ENCODE peak calls at places on chromosome 11, in ten cellular contexts. V is Calu3, H is psoas muscle, Q is kidney, C is omental fat pad, D is brain microvascular endothelial cell, R is tibial nerve, Z is AG04449, N is astrocyte of the cerebellum, F is neural crest cell. Y is an unnamed sample.

GRCh38 chr11:73152861-73153483 is 10.9 kb upstream of the FCHSD2 start:
- DNase-seq in D (no peak), N (no peak), Q (no peak), R (no peak), H (no peak), C (no peak), F (no peak), V (peak), Z (no peak), Y (no peak)

GRCh38 chr11:125300791-125301218 is 136.3 kb downstream of the PKNOX2 start:
- DNase-seq in Z (no peak), Q (peak), H (no peak), D (peak), R (no peak), V (peak), F (no peak), N (peak), C (no peak), Y (no peak)

GRCh38 chr11:46471943-46472661 is 80.5 kb upstream of the CHRM4 start:
- DNase-seq in Z (no peak), N (no peak), R (no peak), V (no peak), Q (no peak), D (no peak), C (no peak), F (no peak), H (no peak), Y (no peak)

GRCh38 chr11:122743949-122744876 is 88.7 kb downstream of the UBASH3B start:
- DNase-seq in D (no peak), Z (no peak), Q (no peak), C (no peak), N (no peak), H (no peak), R (peak), F (no peak), V (no peak), Y (no peak)

GRCh38 chr11:72189448-72190250 is 2.3 kb upstream of the FOLR1 start:
- DNase-seq in V (no peak), F (no peak), D (no peak), C (no peak), R (no peak), H (no peak), Z (no peak), N (no peak), Q (peak), Y (no peak)

GRCh38 chr11:122746050-122746478 is 90.5 kb downstream of the UBASH3B start:
- DNase-seq in D (no peak), N (no peak), F (no peak), Q (no peak), H (no peak), V (no peak), Z (no peak), C (no peak), R (no peak), Y (no peak)

GRCh38 chr11:124405611-124406010 is 6.8 kb upstream of the OR8B3 start:
- DNase-seq in R (no peak), N (no peak), Q (no peak), H (no peak), C (no peak), Z (no peak), D (no peak), F (no peak), V (no peak), Y (no peak)

GRCh38 chr11:74081428-74081827 is 72.5 kb upstream of the UCP3 start:
- DNase-seq in Z (no peak), N (no peak), D (no peak), R (no peak), C (no peak), F (no peak), H (no peak), V (no peak), Q (no peak), Y (no peak)

GRCh38 chr11:90774727-90775572 is 552.1 kb upstream of the CHORDC1 start:
- DNase-seq in Z (no peak), F (no peak), H (no peak), Q (no peak), C (no peak), R (no peak), D (no peak), N (no peak), V (no peak), Y (no peak)

GRCh38 chr11:61826930-61827572 is 1.0 kb upstream of the FADS2 start:
- DNase-seq in D (no peak), C (no peak), F (no peak), V (no peak), Q (peak), N (no peak), Z (no peak), H (no peak), R (no peak), Y (no peak)

GRCh38 chr11:103946793-103947565 is 89.5 kb upstream of the DDI1 start:
- DNase-seq in N (no peak), C (no peak), Q (no peak), H (no peak), R (no peak), V (no peak), F (no peak), Z (no peak), D (no peak), Y (no peak)

GRCh38 chr11:69011624-69012091 is 1.4 kb downstream of the MRGPRF start:
- DNase-seq in R (no peak), C (no peak), F (no peak), N (no peak), Q (peak), D (no peak), H (no peak), V (no peak), Z (no peak), Y (no peak)

GRCh38 chr11:19524171-19524671 is 188.4 kb upstream of the NAV2 start:
- DNase-seq in C (no peak), N (no peak), D (peak), R (no peak), V (peak), F (no peak), Z (no peak), H (no peak), Q (peak), Y (peak)

GRCh38 chr11:10407055-10407454 is 48.0 kb upstream of the AMPD3 start:
- DNase-seq in F (no peak), Q (no peak), H (no peak), V (no peak), R (no peak), N (no peak), C (no peak), D (peak), Z (no peak), Y (no peak)

GRCh38 chr11:87779276-87780067 is 395.8 kb downstream of the RAB38 start:
- DNase-seq in R (no peak), Q (no peak), H (no peak), C (no peak), F (no peak), D (no peak), V (no peak), N (no peak), Z (no peak), Y (no peak)

GRCh38 chr11:32960553-32961164 is 55.0 kb upstream of the DEPDC7 start:
- DNase-seq in H (no peak), F (no peak), Z (peak), V (no peak), Q (no peak), R (no peak), N (peak), C (no peak), D (no peak), Y (no peak)

GRCh38 chr11:95650271-95650670 is 139.3 kb downstream of the FAM76B start:
- DNase-seq in H (no peak), N (no peak), F (no peak), V (no peak), Q (no peak), D (no peak), Z (no peak), C (no peak), R (no peak), Y (no peak)

GRCh38 chr11:17014774-17015638 is 792 bp upstream of the PLEKHA7 start:
- DNase-seq in N (no peak), C (no peak), Z (no peak), V (peak), F (peak), D (peak), R (no peak), H (no peak), Q (no peak), Y (no peak)

GRCh38 chr11:57457643-57458023 is 2.7 kb upstream of the RTN4RL2 start:
- DNase-seq in Z (no peak), V (no peak), R (no peak), D (no peak), C (no peak), Q (peak), F (no peak), H (no peak), N (no peak), Y (no peak)
- TF ChIP-seq CTCF in Z (no peak), V (no peak), R (no peak), D (no peak), C (no peak), Q (no peak), F (peak), H (no peak), N (no peak), Y (peak)

GRCh38 chr11:107609384-107610218 is 18.7 kb downstream of the ELMOD1 start:
- DNase-seq in Z (no peak), R (no peak), F (no peak), Q (no peak), N (no peak), D (no peak), C (no peak), V (no peak), H (no peak), Y (no peak)

GRCh38 chr11:107608809-107609208 is 17.9 kb downstream of the ELMOD1 start:
- DNase-seq in C (no peak), D (no peak), N (no peak), Q (no peak), V (no peak), H (no peak), Z (no peak), R (no peak), F (no peak), Y (no peak)

GRCh38 chr11:107606122-107606521 is 15.2 kb downstream of the ELMOD1 start:
- DNase-seq in Q (no peak), Z (no peak), R (no peak), H (no peak), F (no peak), V (no peak), D (no peak), N (no peak), C (no peak), Y (no peak)
- TF ChIP-seq CTCF in Q (no peak), Z (peak), R (no peak), H (no peak), F (no peak), V (no peak), D (peak), N (peak), C (no peak), Y (no peak)

DNA sequence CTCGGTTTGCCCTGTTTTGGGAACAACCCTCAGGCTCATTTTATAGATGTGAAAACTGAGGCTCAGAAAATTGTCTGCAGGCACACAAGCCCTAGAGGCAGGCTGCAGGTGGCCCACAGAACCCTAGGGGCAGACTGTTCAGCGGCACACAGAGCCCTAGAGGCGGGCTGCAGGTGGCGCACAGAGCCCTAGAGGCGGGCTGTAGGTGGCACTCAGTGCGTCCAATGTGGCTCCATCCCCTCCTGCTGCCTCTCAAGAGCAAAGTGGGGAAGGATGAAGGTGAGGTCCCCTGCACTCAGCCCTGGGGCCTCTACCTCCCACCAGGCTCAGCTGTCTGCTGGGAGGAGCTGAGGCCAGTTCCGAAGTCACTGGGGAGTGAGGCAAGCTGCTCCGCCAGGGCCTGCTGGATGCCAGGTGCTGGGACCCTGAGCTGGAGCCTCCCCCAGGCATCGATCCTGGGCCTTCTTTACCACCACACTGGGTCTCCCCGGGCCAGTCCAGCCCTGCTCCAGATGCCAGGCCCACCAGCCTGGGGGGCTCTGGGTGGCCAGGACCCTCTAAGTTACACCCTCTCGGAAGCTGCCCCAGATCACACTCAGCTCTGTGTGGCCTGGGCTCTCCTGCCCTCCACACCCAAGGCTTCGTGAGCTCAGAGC is 2.3 kb downstream of the ACY3 start:
- DNase-seq in C (no peak), D (no peak), F (no peak), Q (no peak), R (no peak), H (no peak), V (no peak), N (no peak), Z (no peak), Y (no peak)
- TF ChIP-seq CTCF in C (no peak), D (peak), F (peak), Q (peak), R (no peak), H (no peak), V (no peak), N (no peak), Z (peak), Y (no peak)

DNA sequence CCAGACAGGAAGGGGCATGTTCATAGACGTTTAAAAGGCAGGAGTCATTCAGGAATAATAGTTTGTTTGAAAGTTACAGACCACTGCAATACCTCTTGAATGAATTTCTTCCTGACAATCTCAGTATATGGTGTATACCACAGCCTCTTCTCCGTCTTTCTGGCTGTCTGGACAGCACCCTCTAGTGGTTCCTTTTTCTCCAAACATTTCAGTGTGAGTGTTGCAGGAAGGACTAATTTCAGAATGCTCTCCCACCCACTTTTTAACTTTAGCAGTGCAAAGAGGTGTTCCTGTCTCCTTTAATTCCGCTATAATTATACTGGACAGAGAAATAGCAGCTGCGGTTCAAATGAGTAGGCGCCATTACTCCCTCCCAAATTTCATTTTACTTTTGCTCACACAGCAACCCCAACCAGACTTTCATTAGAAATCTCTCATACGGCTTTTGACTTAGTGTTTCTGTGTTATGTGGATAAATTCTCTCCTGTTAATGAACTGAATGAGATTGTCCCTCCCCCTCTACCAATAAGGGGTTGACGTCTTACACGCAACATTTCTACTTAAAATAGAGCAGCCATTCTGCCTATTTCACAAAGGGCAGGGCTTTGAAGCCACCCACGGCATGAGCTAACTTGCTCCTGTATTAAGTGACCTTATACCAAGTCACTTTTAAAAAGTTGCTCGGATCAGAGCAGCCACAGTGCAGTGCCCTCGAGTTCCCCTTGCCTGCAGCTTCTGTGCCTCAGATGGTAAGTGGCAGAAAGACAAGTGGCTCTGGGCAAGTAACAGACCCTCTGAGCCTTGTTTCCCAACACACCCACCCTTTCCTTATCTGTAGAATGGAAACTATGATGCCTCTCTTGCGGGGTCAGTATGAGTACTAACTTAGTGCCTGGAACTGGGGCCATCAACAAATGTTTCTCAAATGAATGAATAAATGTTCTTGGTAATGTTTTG is 368.6 kb downstream of the OPCML start:
- DNase-seq in Q (no peak), N (peak), F (no peak), C (no peak), Z (peak), D (peak), V (peak), R (no peak), H (no peak), Y (no peak)
- TF ChIP-seq CTCF in Q (peak), N (peak), F (peak), C (no peak), Z (peak), D (peak), V (no peak), R (peak), H (peak), Y (peak)

GRCh38 chr11:44950625-44951472 is at the start of gene TP53I11:
- DNase-seq in D (peak), F (peak), N (no peak), H (peak), C (no peak), Z (no peak), Q (peak), V (peak), R (peak), Y (peak)
- TF ChIP-seq CTCF in D (peak), F (peak), N (peak), H (peak), C (no peak), Z (peak), Q (peak), V (peak), R (peak), Y (peak)

GRCh38 chr11:84526250-84526649 is 1100.9 kb downstream of the DLG2 start:
- DNase-seq in V (no peak), H (no peak), D (no peak), Z (no peak), N (no peak), C (no peak), F (no peak), Q (no peak), R (no peak), Y (no peak)

GRCh38 chr11:84518601-84519183 is 1108.5 kb downstream of the DLG2 start:
- DNase-seq in F (no peak), C (no peak), N (no peak), D (no peak), R (no peak), V (no peak), H (no peak), Z (no peak), Q (no peak), Y (no peak)

GRCh38 chr11:84522331-84522730 is 1104.8 kb downstream of the DLG2 start:
- DNase-seq in R (no peak), Q (no peak), N (no peak), D (no peak), F (no peak), Z (no peak), C (no peak), H (no peak), V (no peak), Y (no peak)

GRCh38 chr11:84524422-84525051 is 1102.6 kb downstream of the DLG2 start:
- DNase-seq in F (no peak), R (no peak), Q (no peak), H (no peak), Z (no peak), N (peak), D (no peak), V (no peak), C (no peak), Y (no peak)
- TF ChIP-seq CTCF in F (peak), R (no peak), Q (peak), H (peak), Z (peak), N (peak), D (peak), V (peak), C (no peak), Y (peak)

DNA sequence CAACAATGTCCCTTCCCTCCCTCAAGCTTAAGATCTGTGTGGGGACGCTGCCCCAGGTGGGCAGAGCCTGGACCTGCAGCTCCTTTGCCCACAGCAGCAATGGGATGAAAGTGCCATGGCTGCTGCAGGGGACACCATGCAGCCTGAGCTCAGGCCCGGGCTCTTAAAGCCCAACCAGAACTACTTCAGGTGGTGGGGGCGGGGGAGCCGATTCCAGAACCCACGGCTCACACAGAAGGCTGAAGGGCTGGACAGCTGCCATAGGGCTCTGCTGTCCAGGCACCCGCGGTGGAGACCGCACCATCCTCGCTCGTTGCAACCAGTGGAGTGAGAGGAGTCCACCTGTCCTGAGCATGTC is 12.5 kb downstream of the CHID1 start:
- DNase-seq in Z (no peak), F (no peak), V (peak), R (no peak), N (no peak), Q (no peak), H (no peak), D (no peak), C (no peak), Y (no peak)
- TF ChIP-seq CTCF in Z (peak), F (peak), V (no peak), R (no peak), N (peak), Q (no peak), H (no peak), D (peak), C (no peak), Y (peak)

GRCh38 chr11:65134240-65134951 is at the start of gene SYVN1:
- DNase-seq in V (peak), D (peak), F (peak), H (peak), N (peak), C (peak), Q (peak), R (peak), Z (peak), Y (peak)
- TF ChIP-seq CTCF in V (no peak), D (no peak), F (no peak), H (no peak), N (no peak), C (no peak), Q (no peak), R (no peak), Z (no peak), Y (no peak)

GRCh38 chr11:64241430-64242153 is 697 bp downstream of the FKBP2 start:
- DNase-seq in H (peak), C (peak), F (peak), V (peak), R (peak), N (peak), Q (peak), Z (peak), D (peak), Y (peak)
- TF ChIP-seq CTCF in H (no peak), C (no peak), F (no peak), V (peak), R (no peak), N (no peak), Q (peak), Z (no peak), D (no peak), Y (no peak)

GRCh38 chr11:118640332-118641154 is 33.1 kb downstream of the PHLDB1 start:
- DNase-seq in V (peak), H (no peak), Z (no peak), Q (peak), R (no peak), F (no peak), N (no peak), C (no peak), D (no peak), Y (no peak)
- TF ChIP-seq CTCF in V (no peak), H (peak), Z (no peak), Q (no peak), R (no peak), F (no peak), N (peak), C (no peak), D (no peak), Y (no peak)

Y was measured in mesothelial cell of epicardium.